ENCODE peak calls at places on chromosomes 13 and 19, in five cellular contexts. One of them, this sample, is unnamed.

GRCh38 chr13:32537580-32538233 is 888 bp downstream of the N4BP2L2 start:
- DNase-seq in IMR-90: no peak
- DNase-seq in body of pancreas: peak
- DNase-seq in gastrocnemius medialis: peak
- DNase-seq in heart left ventricle: peak
- DNase-seq in this sample: peak

GRCh38 chr13:114096811-114097503 is 35.5 kb downstream of the RASA3 start:
- DNase-seq in IMR-90: no peak
- DNase-seq in body of pancreas: no peak
- DNase-seq in gastrocnemius medialis: peak
- DNase-seq in heart left ventricle: peak
- DNase-seq in this sample: peak

GRCh38 chr19:50717891-50718254 is 1.7 kb downstream of the SHANK1 start:
- DNase-seq in IMR-90: no peak
- DNase-seq in body of pancreas: no peak
- DNase-seq in gastrocnemius medialis: no peak
- DNase-seq in heart left ventricle: no peak
- DNase-seq in this sample: no peak

GRCh38 chr19:28224441-28224840 is 988.5 kb downstream of the UQCRFS1 start:
- DNase-seq in IMR-90: no peak
- DNase-seq in body of pancreas: no peak
- DNase-seq in gastrocnemius medialis: no peak
- DNase-seq in heart left ventricle: no peak
- DNase-seq in this sample: no peak

GRCh38 chr13:41610426-41610825 is 153.1 kb downstream of the RGCC start:
- DNase-seq in IMR-90: peak
- DNase-seq in body of pancreas: no peak
- DNase-seq in gastrocnemius medialis: peak
- DNase-seq in heart left ventricle: peak
- DNase-seq in this sample: no peak

GRCh38 chr13:36850790-36851438 is 31.9 kb downstream of the RFXAP start:
- DNase-seq in IMR-90: no peak
- DNase-seq in body of pancreas: no peak
- DNase-seq in gastrocnemius medialis: no peak
- DNase-seq in heart left ventricle: no peak
- DNase-seq in this sample: no peak

GRCh38 chr19:1232652-1233360 is 5.0 kb downstream of the CBARP start:
- DNase-seq in IMR-90: peak
- DNase-seq in body of pancreas: peak
- DNase-seq in gastrocnemius medialis: no peak
- DNase-seq in heart left ventricle: no peak
- DNase-seq in this sample: no peak

GRCh38 chr19:30739394-30739793 is 367.2 kb downstream of the ZNF536 start:
- DNase-seq in IMR-90: no peak
- DNase-seq in body of pancreas: no peak
- DNase-seq in gastrocnemius medialis: peak
- DNase-seq in heart left ventricle: no peak
- DNase-seq in this sample: peak

GRCh38 chr19:18470153-18470552 is 32.2 kb upstream of the ISYNA1 start:
- DNase-seq in IMR-90: no peak
- DNase-seq in body of pancreas: no peak
- DNase-seq in gastrocnemius medialis: no peak
- DNase-seq in heart left ventricle: no peak
- DNase-seq in this sample: no peak

GRCh38 chr19:49157445-49158224 is at the start of gene TRPM4:
- DNase-seq in IMR-90: peak
- DNase-seq in body of pancreas: peak
- DNase-seq in gastrocnemius medialis: peak
- DNase-seq in heart left ventricle: peak
- DNase-seq in this sample: peak

GRCh38 chr13:23724196-23724970 is 154.2 kb downstream of the TNFRSF19 start:
- DNase-seq in IMR-90: peak
- DNase-seq in body of pancreas: no peak
- DNase-seq in gastrocnemius medialis: no peak
- DNase-seq in heart left ventricle: no peak
- DNase-seq in this sample: no peak

GRCh38 chr13:25945596-25945995 is 106.2 kb downstream of the SHISA2 start:
- DNase-seq in IMR-90: no peak
- DNase-seq in body of pancreas: no peak
- DNase-seq in gastrocnemius medialis: no peak
- DNase-seq in heart left ventricle: no peak
- DNase-seq in this sample: no peak

GRCh38 chr13:110359840-110360301 is 52.8 kb downstream of the COL4A2 start:
- DNase-seq in IMR-90: peak
- DNase-seq in body of pancreas: no peak
- DNase-seq in gastrocnemius medialis: no peak
- DNase-seq in heart left ventricle: no peak
- DNase-seq in this sample: no peak

GRCh38 chr13:21974741-21975140 is 303.9 kb downstream of the FGF9 start:
- DNase-seq in IMR-90: peak
- DNase-seq in body of pancreas: no peak
- DNase-seq in gastrocnemius medialis: no peak
- DNase-seq in heart left ventricle: no peak
- DNase-seq in this sample: no peak

GRCh38 chr13:108855737-108856387 is 226.5 kb downstream of the MYO16 start:
- DNase-seq in IMR-90: no peak
- DNase-seq in body of pancreas: no peak
- DNase-seq in gastrocnemius medialis: no peak
- DNase-seq in heart left ventricle: no peak
- DNase-seq in this sample: no peak

GRCh38 chr13:108860418-108860817 is 231.0 kb downstream of the MYO16 start:
- DNase-seq in IMR-90: no peak
- DNase-seq in body of pancreas: no peak
- DNase-seq in gastrocnemius medialis: no peak
- DNase-seq in heart left ventricle: no peak
- DNase-seq in this sample: no peak

GRCh38 chr13:108858676-108859075 is 229.3 kb downstream of the MYO16 start:
- DNase-seq in IMR-90: no peak
- DNase-seq in body of pancreas: no peak
- DNase-seq in gastrocnemius medialis: no peak
- DNase-seq in heart left ventricle: no peak
- DNase-seq in this sample: no peak

DNA sequence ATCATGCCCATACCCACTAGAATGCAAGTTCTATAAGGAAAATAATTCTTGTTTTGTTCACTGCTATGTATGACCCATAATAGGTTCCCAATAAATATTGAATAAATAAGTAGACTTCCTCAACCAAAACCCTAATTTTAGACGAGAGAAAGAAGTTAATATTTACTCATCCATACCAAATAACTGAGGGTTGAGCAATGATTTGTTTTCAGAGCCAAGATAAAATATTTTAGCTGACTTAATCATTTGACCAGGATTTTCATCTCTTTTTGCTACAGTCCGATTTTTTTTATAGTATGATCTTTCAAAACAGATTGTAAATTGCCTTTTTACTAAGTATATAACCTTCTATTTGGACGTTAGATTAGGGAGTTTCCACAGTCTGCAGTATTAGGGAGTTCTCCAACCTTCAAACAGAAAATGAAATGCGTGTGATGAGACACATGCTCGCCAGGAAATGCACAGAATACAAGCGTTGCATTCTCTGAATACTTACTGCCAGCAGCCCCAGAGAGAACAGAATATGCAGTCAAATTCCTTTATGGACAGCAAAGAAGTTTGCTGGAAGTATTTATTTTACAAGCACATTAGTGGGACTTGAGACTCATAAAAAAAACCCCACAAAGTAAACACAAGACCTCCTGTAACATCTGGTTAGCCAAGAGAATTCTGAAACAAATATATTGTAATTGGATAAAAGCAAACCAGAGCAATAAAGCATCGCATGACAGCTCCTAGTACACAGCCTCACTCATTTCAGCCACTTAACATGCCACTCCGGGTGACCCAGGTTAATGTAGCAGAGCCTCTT is 230.0 kb downstream of the MYO16 start:
- DNase-seq in IMR-90: peak
- DNase-seq in body of pancreas: no peak
- DNase-seq in gastrocnemius medialis: no peak
- DNase-seq in heart left ventricle: no peak
- DNase-seq in this sample: no peak
- H3K4me3 ChIP-seq in IMR-90: peak
- H3K4me3 ChIP-seq in body of pancreas: no peak
- H3K4me3 ChIP-seq in gastrocnemius medialis: no peak
- H3K4me3 ChIP-seq in heart left ventricle: no peak
- H3K4me3 ChIP-seq in this sample: no peak

DNA sequence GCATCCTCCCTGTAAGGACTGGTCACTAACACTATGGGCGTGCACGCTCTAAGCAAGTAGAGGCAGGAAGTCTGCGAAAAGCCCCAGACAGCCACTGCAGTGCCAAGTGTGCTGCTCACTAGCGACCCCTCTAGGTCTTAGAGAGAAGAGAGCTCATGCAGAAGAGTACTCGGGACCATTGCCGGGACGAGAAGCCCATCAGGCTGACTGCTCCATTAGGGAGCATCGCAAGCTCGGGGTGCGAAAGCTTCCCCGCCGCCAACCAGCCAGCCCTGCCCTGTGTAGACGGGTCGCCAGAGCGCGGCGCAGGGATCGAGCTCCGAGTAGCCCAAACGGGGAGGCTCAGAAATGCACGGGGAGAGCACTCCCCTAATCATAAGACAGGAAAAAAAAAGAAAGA is 16.6 kb downstream of the POU4F1 start:
- DNase-seq in IMR-90: no peak
- DNase-seq in body of pancreas: no peak
- DNase-seq in gastrocnemius medialis: no peak
- DNase-seq in heart left ventricle: no peak
- DNase-seq in this sample: no peak
- TF ChIP-seq CTCF in IMR-90: no peak
- TF ChIP-seq CTCF in body of pancreas: no peak
- TF ChIP-seq CTCF in gastrocnemius medialis: no peak
- TF ChIP-seq CTCF in heart left ventricle: no peak
- TF ChIP-seq CTCF in this sample: no peak

DNA sequence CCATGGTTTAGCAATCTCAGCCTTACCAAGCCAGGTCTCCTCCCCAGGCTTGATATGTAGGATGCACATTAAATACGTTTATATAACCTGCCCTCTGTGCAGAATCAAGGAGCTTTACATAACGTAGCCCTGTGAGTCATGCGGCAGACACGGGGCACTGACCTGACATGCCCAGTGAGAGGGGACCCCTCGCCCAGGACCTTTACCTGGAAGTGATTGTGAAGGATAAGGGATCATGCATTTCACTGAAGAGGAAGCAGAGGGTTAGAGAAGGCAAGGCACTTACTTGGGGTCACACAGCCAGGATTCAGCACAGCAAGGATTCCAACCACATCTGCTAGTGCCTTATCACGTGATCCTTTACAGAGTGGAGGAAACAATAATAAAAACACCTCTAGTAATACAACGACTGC is 18.9 kb upstream of the FOSB start:
- DNase-seq in IMR-90: peak
- DNase-seq in body of pancreas: no peak
- DNase-seq in gastrocnemius medialis: no peak
- DNase-seq in heart left ventricle: no peak
- DNase-seq in this sample: no peak
- TF ChIP-seq POLR2A in IMR-90: no peak
- TF ChIP-seq POLR2A in body of pancreas: no peak
- TF ChIP-seq POLR2A in gastrocnemius medialis: no peak
- TF ChIP-seq POLR2A in heart left ventricle: no peak
- TF ChIP-seq POLR2A in this sample: no peak

GRCh38 chr19:11338164-11338563 is 1.3 kb downstream of the RAB3D start:
- DNase-seq in IMR-90: no peak
- DNase-seq in body of pancreas: no peak
- DNase-seq in gastrocnemius medialis: no peak
- DNase-seq in heart left ventricle: no peak
- DNase-seq in this sample: no peak
- H3K4me3 ChIP-seq in IMR-90: no peak
- H3K4me3 ChIP-seq in body of pancreas: peak
- H3K4me3 ChIP-seq in gastrocnemius medialis: no peak
- H3K4me3 ChIP-seq in heart left ventricle: peak
- H3K4me3 ChIP-seq in this sample: no peak

DNA sequence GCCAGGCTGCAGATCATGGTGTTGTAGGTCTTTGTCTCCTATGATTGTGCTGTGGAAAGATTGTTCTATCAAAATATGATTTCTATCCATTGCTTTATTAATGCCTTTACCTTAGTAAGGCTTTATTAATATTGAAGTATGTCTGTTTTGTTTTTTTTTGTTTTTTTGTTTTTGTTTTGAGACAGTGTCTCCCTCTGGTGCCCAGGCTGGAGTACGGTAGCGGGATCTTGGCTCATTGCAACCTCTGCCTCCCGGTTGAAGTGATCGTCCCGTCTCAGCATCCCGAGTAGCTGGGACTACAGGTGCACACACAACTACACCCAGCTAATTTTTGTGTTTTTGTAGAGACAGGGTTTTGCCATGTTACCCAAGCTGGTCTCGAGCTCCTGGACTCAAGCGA is 7.7 kb downstream of the IRGC start:
- DNase-seq in IMR-90: no peak
- DNase-seq in body of pancreas: no peak
- DNase-seq in gastrocnemius medialis: no peak
- DNase-seq in heart left ventricle: no peak
- DNase-seq in this sample: no peak
- TF ChIP-seq CTCF in IMR-90: peak
- TF ChIP-seq CTCF in body of pancreas: no peak
- TF ChIP-seq CTCF in gastrocnemius medialis: no peak
- TF ChIP-seq CTCF in heart left ventricle: no peak
- TF ChIP-seq CTCF in this sample: no peak

GRCh38 chr19:5686647-5687359 is 3.3 kb upstream of the RPL36 start:
- DNase-seq in IMR-90: peak
- DNase-seq in body of pancreas: peak
- DNase-seq in gastrocnemius medialis: peak
- DNase-seq in heart left ventricle: peak
- DNase-seq in this sample: peak
- TF ChIP-seq POLR2A in IMR-90: peak
- TF ChIP-seq POLR2A in body of pancreas: peak
- TF ChIP-seq POLR2A in gastrocnemius medialis: peak
- TF ChIP-seq POLR2A in heart left ventricle: peak
- TF ChIP-seq POLR2A in this sample: no peak